ENCODE peak calls at places on chromosome 9, in four cellular contexts. W, B, F and G are unnamed samples.
A peak's percentile ranks its signal among the peaks of the same experiment; 100 is the strongest.

GRCh38 chr9:112836394-112836793 is 54.3 kb downstream of the SLC46A2 start:
- DNase-seq in F (no peak), W (no peak), B (no peak), G (peak; percentile 78)

GRCh38 chr9:112700080-112700479 is 17.8 kb downstream of the INIP start:
- DNase-seq in B (no peak), F (no peak), W (no peak), G (no peak)

GRCh38 chr9:26460624-26461023 is 432.0 kb downstream of the CAAP1 start:
- DNase-seq in B (no peak), W (no peak), F (no peak), G (no peak)

GRCh38 chr9:75941066-75941465 is 50.6 kb downstream of the PCSK5 start:
- DNase-seq in B (no peak), W (no peak), F (no peak), G (peak; percentile 73)

GRCh38 chr9:2276296-2276695 is 261.1 kb downstream of the SMARCA2 start:
- DNase-seq in B (no peak), F (no peak), W (no peak), G (no peak)

GRCh38 chr9:32456564-32456963 is 69.4 kb downstream of the RIGI start:
- DNase-seq in F (no peak), W (no peak), B (no peak), G (no peak)

GRCh38 chr9:125190371-125190801 is 783 bp upstream of the PPP6C start:
- DNase-seq in B (no peak), W (no peak), F (no peak), G (no peak)

GRCh38 chr9:76298497-76299144 is 95.6 kb downstream of the RFK start:
- DNase-seq in F (no peak), W (no peak), B (no peak), G (no peak)

GRCh38 chr9:109190151-109190550 is 23.1 kb upstream of the FRRS1L start:
- DNase-seq in W (no peak), F (no peak), B (no peak), G (no peak)

GRCh38 chr9:86303316-86303975 is 21.1 kb upstream of the ISCA1 start:
- DNase-seq in B (no peak), F (no peak), W (no peak), G (no peak)

GRCh38 chr9:133202688-133203453 is 6.2 kb downstream of the OBP2B start:
- DNase-seq in F (no peak), B (no peak), W (no peak), G (no peak)

GRCh38 chr9:88852794-88853193 is 138.5 kb upstream of the S1PR3 start:
- DNase-seq in B (no peak), W (no peak), F (peak; percentile 14), G (no peak)

GRCh38 chr9:36924071-36924470 is 110.0 kb downstream of the PAX5 start:
- DNase-seq in F (peak; percentile 8), B (no peak), W (no peak), G (no peak)

GRCh38 chr9:130266236-130267098 is 907 bp downstream of the HMCN2 start:
- DNase-seq in B (no peak), F (no peak), W (no peak), G (no peak)

GRCh38 chr9:94017939-94018531 is 62.9 kb upstream of the BARX1 start:
- DNase-seq in B (no peak), W (no peak), F (no peak), G (no peak)

GRCh38 chr9:25396828-25397227 is 281.4 kb downstream of the TUSC1 start:
- DNase-seq in B (no peak), W (no peak), F (no peak), G (no peak)

GRCh38 chr9:36007309-36007708 is 29.4 kb upstream of the RECK start:
- DNase-seq in B (no peak), W (no peak), F (no peak), G (no peak)

GRCh38 chr9:72485821-72486605 is 35.4 kb upstream of the TMC1 start:
- DNase-seq in B (no peak), F (no peak), W (no peak), G (no peak)

GRCh38 chr9:37952731-37953130 is 48.8 kb upstream of the SLC25A51 start:
- DNase-seq in W (no peak), F (no peak), B (no peak), G (no peak)

GRCh38 chr9:132672413-132672690 is 2.1 kb downstream of the GTF3C4 start:
- DNase-seq in B (no peak), F (no peak), W (no peak), G (no peak)

GRCh38 chr9:135809166-135809565 is 98.2 kb downstream of the CAMSAP1 start:
- DNase-seq in W (no peak), B (no peak), F (no peak), G (no peak)

GRCh38 chr9:129143461-129143927 is 32.3 kb downstream of the PTPA start:
- DNase-seq in F (peak; percentile 51), B (peak; percentile 90), W (no peak), G (peak; percentile 65)
- H3K4me1 ChIP-seq in F (peaks cover 71% of the 10 kb centered on the region), B (peaks cover 61% of the 10 kb centered on the region), W (peaks cover 33% of the 10 kb centered on the region), G (peaks cover 51% of the 10 kb centered on the region)

GRCh38 chr9:134321571-134321930 is 4.7 kb upstream of the RXRA start:
- DNase-seq in F (no peak), W (no peak), B (peak; percentile 9), G (no peak)

GRCh38 chr9:134320916-134321570 is 5.2 kb upstream of the RXRA start:
- DNase-seq in W (no peak), F (no peak), B (peak; percentile 44), G (peak; percentile 34)

GRCh38 chr9:134323741-134324358 is 2.4 kb upstream of the RXRA start:
- DNase-seq in B (peak; percentile 40), W (no peak), F (peak; percentile 65), G (peak; percentile 84)

GRCh38 chr9:134322781-134323241 is 3.4 kb upstream of the RXRA start:
- DNase-seq in W (no peak), B (peak; percentile 17), F (no peak), G (peak; percentile 33)

DNA sequence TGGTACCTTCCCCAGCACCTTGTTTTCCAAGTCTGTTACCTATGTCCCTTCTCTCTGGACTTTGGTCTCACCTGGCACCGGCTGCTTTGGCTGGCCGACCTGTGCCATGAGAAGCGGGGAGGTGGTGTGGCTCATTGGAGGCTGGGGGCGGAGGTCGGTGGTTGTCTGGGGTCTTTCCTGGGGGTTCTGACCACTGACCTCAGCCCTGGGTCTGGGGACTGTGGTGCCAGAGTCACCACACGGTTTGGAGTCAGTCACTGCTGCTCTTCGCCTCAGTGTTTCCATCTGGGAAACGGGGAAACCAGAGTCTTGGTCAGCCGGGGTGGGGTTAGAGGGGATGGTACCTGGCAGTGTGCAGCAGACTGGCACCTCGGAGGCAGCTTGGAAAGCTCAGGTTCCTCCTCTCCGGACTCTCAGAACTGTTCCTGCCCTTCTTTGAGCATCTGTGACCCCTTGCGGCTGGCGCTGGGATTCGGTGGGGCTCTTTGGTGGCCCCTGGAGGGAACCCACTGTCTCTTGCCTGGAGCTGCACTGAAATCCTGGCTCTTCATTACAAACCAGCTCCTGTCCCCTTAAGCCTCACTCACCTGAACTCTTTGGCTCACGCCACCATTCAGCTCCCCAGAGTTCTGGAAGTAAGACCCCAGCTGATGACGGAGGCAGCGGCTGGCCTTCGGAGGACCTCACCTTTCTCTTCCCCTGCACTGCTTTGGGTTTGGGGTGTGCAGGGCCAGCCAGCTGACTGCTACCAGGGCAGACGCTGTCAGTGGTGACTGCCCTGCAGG is 4.1 kb upstream of the RXRA start:
- DNase-seq in W (no peak), F (peak; percentile 55), B (peak; percentile 18), G (peak; percentile 68)
- H3K4me3 ChIP-seq in W (no peak overlapping the region), F (no peak overlapping the region), B (no peak overlapping the region), G (no peak overlapping the region)

GRCh38 chr9:122897969-122898368 is 7.2 kb downstream of the RC3H2 start:
- DNase-seq in W (no peak), F (no peak), B (no peak), G (no peak)
- H3K4me1 ChIP-seq in W (peaks cover 10% of the 10 kb centered on the region), F (peaks cover 8% of the 10 kb centered on the region), B (peaks cover 5% of the 10 kb centered on the region), G (peaks cover 4% of the 10 kb centered on the region)

GRCh38 chr9:106400950-106401349 is 462.0 kb upstream of the ZNF462 start:
- DNase-seq in W (no peak), F (no peak), B (no peak), G (no peak)
- H3K4me3 ChIP-seq in W (no peak overlapping the region), F (no peak overlapping the region), B (no peak overlapping the region), G (no peak overlapping the region)

DNA sequence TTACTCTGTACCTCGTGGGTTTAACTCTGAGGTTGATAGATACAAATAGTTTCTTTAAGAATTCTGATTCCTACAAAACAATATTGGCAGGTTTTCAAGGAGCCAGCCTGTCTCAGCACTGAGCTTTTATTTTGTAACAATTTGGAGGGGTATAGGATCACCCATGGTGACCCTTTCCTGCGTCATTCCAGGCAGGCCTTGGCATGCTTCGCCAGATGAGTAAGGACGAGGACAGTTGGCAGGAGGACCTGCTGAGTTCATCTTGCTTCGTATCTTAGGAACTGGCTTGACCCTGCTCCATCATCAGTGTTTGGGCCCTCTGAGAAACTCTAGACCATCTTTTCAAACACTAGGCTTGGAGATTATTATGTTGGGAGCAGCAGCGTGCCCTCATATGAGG is 17.9 kb downstream of the ZNF462 start:
- DNase-seq in F (no peak), B (peak; percentile 30), W (no peak), G (no peak)
- H3K4me1 ChIP-seq in F (peaks cover 3% of the 10 kb centered on the region), B (peaks cover 30% of the 10 kb centered on the region), W (no peaks in the 10 kb centered on the region), G (peaks cover 15% of the 10 kb centered on the region)

DNA sequence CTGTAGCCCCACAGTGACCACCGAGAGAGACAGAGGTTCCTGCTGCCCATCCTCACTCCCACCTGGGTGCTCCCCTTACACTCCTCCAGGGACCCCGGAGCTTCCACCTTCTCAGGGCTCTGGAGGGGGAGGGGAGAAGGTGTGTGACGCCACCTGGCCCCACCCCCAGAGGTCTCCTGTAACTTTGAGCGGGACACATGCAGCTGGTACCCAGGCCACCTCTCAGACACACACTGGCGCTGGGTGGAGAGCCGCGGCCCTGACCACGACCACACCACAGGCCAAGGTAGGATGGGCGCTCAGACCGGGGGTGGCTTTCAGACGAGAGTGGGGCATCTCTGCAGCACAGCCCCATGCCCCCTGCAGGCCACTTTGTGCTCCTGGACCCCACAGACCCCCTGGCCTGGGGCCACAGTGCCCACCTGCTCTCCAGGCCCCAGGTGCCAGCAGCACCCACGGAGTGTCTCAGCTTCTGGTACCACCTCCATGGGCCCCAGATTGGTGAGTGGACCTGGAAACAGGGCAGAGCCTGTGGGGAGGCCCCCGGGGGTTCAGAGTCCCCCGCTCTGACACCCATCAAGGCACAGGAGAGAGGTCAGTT is 4.5 kb downstream of the MAMDC4 start:
- DNase-seq in W (no peak), F (no peak), B (peak; percentile 16), G (peak; percentile 12)
- H3K4me3 ChIP-seq in W (no peak overlapping the region), F (no peak overlapping the region), B (no peak overlapping the region), G (no peak overlapping the region)